ENCODE peak calls at places on chromosomes 13 and 19, in four cellular contexts. J, Z, L and E are unnamed samples. For H3K27me3, the result is how much of the 10 kb centered on the place peaks cover.

GRCh38 chr19:48487944-48488343 is 18.8 kb downstream of the CYTH2 start:
- DNase-seq in J (no peak), Z (peak), L (no peak), E (no peak)

GRCh38 chr13:76890036-76890435 is 3.8 kb upstream of the KCTD12 start:
- DNase-seq in J (no peak), Z (no peak), L (no peak), E (no peak)

GRCh38 chr19:29285187-29285687 is 72.3 kb upstream of the UQCRFS1 start:
- DNase-seq in J (no peak), Z (no peak), L (no peak), E (no peak)

GRCh38 chr13:51311957-51312520 is 27.5 kb upstream of the SERPINE3 start:
- DNase-seq in J (peak), Z (no peak), L (no peak), E (no peak)

GRCh38 chr19:6268382-6268771 is 11.4 kb downstream of the MLLT1 start:
- DNase-seq in J (no peak), Z (no peak), L (no peak), E (no peak)

GRCh38 chr13:90968510-90968909 is 379.0 kb upstream of the MIR17HG start:
- DNase-seq in J (no peak), Z (no peak), L (no peak), E (no peak)

GRCh38 chr19:32450217-32450616 is 44.6 kb downstream of the DPY19L3 start:
- DNase-seq in J (no peak), Z (no peak), L (no peak), E (no peak)

GRCh38 chr19:42762782-42763181 is 2.7 kb downstream of the PSG8 start:
- DNase-seq in J (no peak), Z (no peak), L (no peak), E (no peak)

GRCh38 chr13:33940898-33941297 is 122.9 kb downstream of the RFC3 start:
- DNase-seq in J (no peak), Z (no peak), L (no peak), E (no peak)

GRCh38 chr13:40503966-40504591 is 162.4 kb downstream of the FOXO1 start:
- DNase-seq in J (no peak), Z (no peak), L (peak), E (no peak)

GRCh38 chr13:111423168-111423785 is 102.8 kb downstream of the TEX29 start:
- DNase-seq in J (no peak), Z (no peak), L (no peak), E (no peak)

GRCh38 chr13:27953671-27954405 is 15.3 kb downstream of the CDX2 start:
- DNase-seq in J (no peak), Z (peak), L (peak), E (peak)

GRCh38 chr13:75258159-75258782 is 223.7 kb downstream of the TBC1D4 start:
- DNase-seq in J (no peak), Z (no peak), L (no peak), E (no peak)

GRCh38 chr19:13149628-13150186 is 468 bp downstream of the STX10 start:
- DNase-seq in J (no peak), Z (peak), L (peak), E (no peak)

GRCh38 chr19:28372800-28373199 is 840.2 kb downstream of the UQCRFS1 start:
- DNase-seq in J (no peak), Z (no peak), L (no peak), E (no peak)

GRCh38 chr19:21850636-21851255 is 14.8 kb upstream of the ZNF43 start:
- DNase-seq in J (no peak), Z (no peak), L (no peak), E (no peak)

GRCh38 chr19:21463449-21464105 is 41.8 kb upstream of the ZNF429 start:
- DNase-seq in J (no peak), Z (peak), L (no peak), E (no peak)

GRCh38 chr19:3359850-3360493 is 6.4 kb upstream of the NFIC start:
- DNase-seq in J (no peak), Z (no peak), L (no peak), E (no peak)

GRCh38 chr13:23766199-23766771 is 122.9 kb downstream of the MIPEP start:
- DNase-seq in J (no peak), Z (no peak), L (no peak), E (no peak)

GRCh38 chr19:54439174-54439851 is 9.7 kb upstream of the LENG8 start:
- DNase-seq in J (no peak), Z (no peak), L (no peak), E (no peak)

GRCh38 chr19:34733826-34734600 is at the start of gene ZNF181:
- DNase-seq in J (peak), Z (peak), L (peak), E (peak)

GRCh38 chr13:48094404-48094780 is 512 bp downstream of the MED4 start:
- DNase-seq in J (no peak), Z (no peak), L (no peak), E (no peak)

GRCh38 chr19:49855676-49856573 is 5.0 kb downstream of the PTOV1 start:
- DNase-seq in J (no peak), Z (no peak), L (peak), E (no peak)

GRCh38 chr19:720691-721160 is 12.0 kb downstream of the PALM start:
- DNase-seq in J (peak), Z (no peak), L (no peak), E (no peak)

GRCh38 chr19:11195169-11195568 is 2.2 kb downstream of the KANK2 start:
- DNase-seq in J (no peak), Z (no peak), L (no peak), E (no peak)

GRCh38 chr13:109412232-109412935 is 374.0 kb downstream of the IRS2 start:
- DNase-seq in J (no peak), Z (no peak), L (peak), E (no peak)

GRCh38 chr13:111232191-111232590 is 88.3 kb upstream of the TEX29 start:
- DNase-seq in J (no peak), Z (no peak), L (no peak), E (no peak)

GRCh38 chr19:13400296-13400695 is 106.0 kb downstream of the CACNA1A start:
- DNase-seq in J (no peak), Z (no peak), L (no peak), E (no peak)

GRCh38 chr13:107512551-107512950 is 702.8 kb downstream of the LIG4 start:
- DNase-seq in J (no peak), Z (no peak), L (no peak), E (no peak)

GRCh38 chr19:8120636-8121480 is 28.5 kb downstream of the FBN3 start:
- DNase-seq in J (no peak), Z (no peak), L (no peak), E (no peak)

GRCh38 chr19:55319786-55320185 is 5.4 kb downstream of the TMEM150B start:
- DNase-seq in J (peak), Z (no peak), L (no peak), E (no peak)

GRCh38 chr13:99971576-99972189 is at the start of gene ZIC5:
- DNase-seq in J (no peak), Z (no peak), L (no peak), E (no peak)
- H3K27me3 ChIP-seq in J (half or more), Z (under half), L (half or more), E (half or more)

DNA sequence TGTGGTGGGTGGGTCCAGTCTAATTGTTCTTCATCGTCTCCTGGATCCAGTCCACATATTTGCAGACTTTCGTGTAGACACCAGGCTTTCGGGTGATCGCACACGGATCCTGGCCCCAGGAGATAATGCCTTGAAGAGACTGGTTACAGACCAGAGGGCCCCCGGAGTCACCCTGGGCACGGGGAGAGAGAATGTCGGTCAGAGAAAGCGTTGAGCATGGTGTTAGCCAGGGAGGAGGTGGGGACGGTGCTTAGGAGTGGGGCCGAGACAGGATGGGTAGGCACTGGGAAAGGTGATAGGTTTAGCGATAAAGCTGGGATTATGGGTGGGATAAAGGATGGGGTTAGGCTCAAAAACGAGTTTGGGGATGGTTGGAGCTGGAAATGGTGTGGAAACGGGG is 3.0 kb upstream of the KLK10 start:
- DNase-seq in J (no peak), Z (no peak), L (no peak), E (no peak)
- H3K27me3 ChIP-seq in J (under half), Z (under half), L (under half), E (under half)

DNA sequence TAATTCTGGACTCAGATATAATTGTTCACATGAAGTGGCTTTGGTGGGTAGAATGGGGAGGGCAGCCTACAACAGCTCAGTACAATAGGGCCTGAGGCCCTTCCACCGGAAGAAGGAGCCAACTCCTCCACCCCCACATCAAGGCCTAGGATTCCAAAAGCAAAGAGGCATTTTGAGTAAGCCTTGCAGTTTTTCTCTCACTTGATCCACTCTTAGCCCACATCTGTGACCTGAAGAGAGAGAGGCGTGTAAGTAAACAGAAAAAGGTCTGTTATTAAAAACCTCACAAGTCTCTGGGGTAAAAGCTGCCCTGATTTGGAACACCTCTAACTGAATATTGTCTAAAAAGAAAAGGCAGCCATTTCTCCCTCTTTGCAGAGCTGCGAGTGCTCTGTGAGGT is 214.1 kb upstream of the KL start:
- DNase-seq in J (no peak), Z (no peak), L (no peak), E (no peak)
- H3K27me3 ChIP-seq in J (under half), Z (under half), L (under half), E (under half)

DNA sequence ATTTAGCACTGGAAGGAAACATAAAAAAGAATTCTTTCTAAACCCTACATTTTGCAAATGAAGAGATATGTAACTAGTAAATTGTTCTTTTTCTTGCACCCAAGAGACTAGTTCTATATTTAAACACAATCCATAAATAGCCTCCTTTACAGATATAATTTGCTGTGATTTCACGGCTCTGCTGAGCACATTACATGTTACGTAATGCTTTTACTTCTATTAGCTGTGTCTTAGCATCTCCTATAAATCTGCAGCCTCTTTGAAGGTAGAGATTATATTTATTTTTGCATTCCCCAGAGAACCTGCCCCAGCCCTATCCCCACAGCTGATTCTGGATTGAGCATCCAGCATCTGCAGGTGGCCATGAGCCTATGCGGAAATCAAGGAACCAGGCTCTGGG is 32.2 kb downstream of the LACC1 start:
- DNase-seq in J (no peak), Z (no peak), L (no peak), E (no peak)
- H3K27me3 ChIP-seq in J (under half), Z (under half), L (under half), E (under half)

GRCh38 chr13:101881593-101881992 is 429.1 kb downstream of the ITGBL1 start:
- DNase-seq in J (no peak), Z (no peak), L (no peak), E (no peak)

GRCh38 chr13:101875091-101875490 is 422.6 kb downstream of the ITGBL1 start:
- DNase-seq in J (no peak), Z (no peak), L (no peak), E (no peak)

GRCh38 chr13:101876951-101877350 is 424.5 kb downstream of the ITGBL1 start:
- DNase-seq in J (no peak), Z (no peak), L (no peak), E (no peak)

GRCh38 chr13:101875717-101876393 is 423.4 kb downstream of the ITGBL1 start:
- DNase-seq in J (no peak), Z (no peak), L (peak), E (no peak)

GRCh38 chr13:101880581-101880980 is 428.1 kb downstream of the ITGBL1 start:
- DNase-seq in J (no peak), Z (no peak), L (no peak), E (no peak)
- H3K27me3 ChIP-seq in J (under half), Z (under half), L (under half), E (under half)

DNA sequence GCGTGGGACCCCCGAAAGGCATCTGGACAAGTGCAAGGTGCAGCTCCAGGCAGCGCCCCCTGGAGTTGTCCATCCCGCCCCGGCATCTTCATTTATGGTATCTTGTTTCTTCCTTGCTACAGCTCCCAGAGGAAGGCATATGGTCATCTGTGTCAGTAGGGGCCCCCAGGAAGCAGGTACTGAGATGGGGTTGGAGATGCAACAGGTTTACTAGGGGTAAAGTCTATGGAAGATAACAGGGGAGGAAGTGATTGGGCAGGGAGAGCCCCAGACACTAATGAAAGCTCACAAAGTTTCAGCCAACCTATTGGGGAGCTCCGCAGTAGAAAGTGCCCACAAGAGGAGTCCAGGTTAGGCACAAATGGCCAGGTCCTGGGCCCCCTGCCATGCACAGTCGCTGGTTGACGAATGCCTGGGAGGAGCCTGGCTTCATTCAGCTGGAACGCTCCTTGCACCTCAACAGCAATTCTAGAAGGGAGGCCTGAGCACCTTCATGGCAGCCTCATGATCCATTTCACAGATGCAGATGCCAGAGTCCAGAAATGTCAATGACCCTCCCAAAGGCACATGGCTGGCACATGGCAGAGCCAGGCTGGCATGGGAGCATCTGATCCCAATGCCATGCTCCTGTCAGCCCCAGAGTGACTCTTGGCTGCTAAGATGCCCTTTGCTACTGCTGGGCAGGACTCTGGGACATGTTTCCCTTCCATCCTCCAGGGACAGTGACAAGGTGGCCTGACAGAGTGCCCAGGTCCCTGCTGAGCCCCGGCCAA is 23.8 kb upstream of the PEPD start:
- DNase-seq in J (no peak), Z (no peak), L (no peak), E (no peak)
- H3K27me3 ChIP-seq in J (under half), Z (under half), L (under half), E (under half)

DNA sequence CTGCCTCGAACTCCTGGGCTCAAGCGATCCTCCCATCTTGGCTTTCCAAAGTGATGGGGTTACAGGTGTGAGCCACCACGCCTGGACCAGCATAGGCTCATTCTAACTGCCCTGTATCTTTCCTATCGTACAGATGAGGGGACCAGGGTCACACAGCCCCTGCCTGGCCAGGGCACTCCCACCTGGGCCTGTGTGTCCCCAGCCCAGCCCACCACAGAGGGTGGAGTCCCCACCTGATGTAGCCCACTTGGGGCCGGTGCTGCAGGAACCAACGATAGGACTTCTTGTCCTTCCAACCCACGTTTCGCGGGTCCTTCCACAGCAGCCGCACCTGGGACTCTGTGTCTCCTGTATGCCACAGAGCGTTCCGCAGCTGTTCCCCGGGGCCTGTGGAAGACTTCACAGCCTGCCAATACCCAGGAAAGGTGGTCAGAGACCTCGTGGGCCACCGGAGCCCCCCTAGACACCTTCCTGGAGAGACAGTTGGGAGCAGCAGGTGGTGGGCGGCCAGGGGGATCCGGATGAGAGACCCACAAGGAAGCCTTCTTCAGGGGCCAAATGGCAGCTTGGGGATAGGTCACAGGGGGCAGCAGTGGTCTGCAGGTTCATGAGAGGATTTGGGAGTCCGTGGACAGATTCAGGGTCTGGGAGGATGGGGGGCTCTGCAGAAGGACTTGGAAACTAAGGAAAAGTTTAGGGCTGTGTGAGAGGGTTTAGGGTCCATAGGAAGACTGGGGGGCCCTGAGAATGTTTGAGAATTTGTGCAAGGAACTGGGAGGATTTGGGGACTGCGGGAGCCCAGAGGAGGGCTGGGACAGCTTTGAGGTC is 6.9 kb downstream of the COMP start:
- DNase-seq in J (no peak), Z (no peak), L (no peak), E (no peak)
- H3K27me3 ChIP-seq in J (under half), Z (under half), L (under half), E (half or more)

GRCh38 chr13:87677334-87678234 is 6.4 kb downstream of the SLITRK5 start:
- DNase-seq in J (no peak), Z (no peak), L (peak), E (no peak)
- H3K27me3 ChIP-seq in J (under half), Z (under half), L (under half), E (under half)